ENCODE peak calls at places on chromosomes 13 and 19, in six cellular contexts. B, V, D, X, G and F are unnamed samples.

GRCh38 chr13:72782717-72783116 is 784 bp downstream of the PIBF1 start:
- DNase-seq in B (no peak), V (peak), D (peak), X (peak), G (peak), F (peak)

GRCh38 chr19:39104104-39104708 is 20.0 kb downstream of the ACP7 start:
- DNase-seq in B (no peak), V (no peak), D (no peak), X (no peak), G (no peak), F (no peak)

GRCh38 chr19:35511337-35511736 is 2.1 kb downstream of the DMKN start:
- DNase-seq in B (no peak), V (no peak), D (no peak), X (no peak), G (no peak), F (no peak)

GRCh38 chr13:113324336-113324882 is 27.4 kb downstream of the LAMP1 start:
- DNase-seq in B (no peak), V (no peak), D (no peak), X (no peak), G (no peak), F (no peak)

GRCh38 chr13:60410299-60410698 is 13.3 kb downstream of the TDRD3 start:
- DNase-seq in B (no peak), V (no peak), D (no peak), X (no peak), G (no peak), F (no peak)

GRCh38 chr13:94236876-94237275 is 242.6 kb downstream of the DCT start:
- DNase-seq in B (no peak), V (no peak), D (peak), X (no peak), G (no peak), F (peak)

GRCh38 chr13:32881074-32881791 is 135.0 kb upstream of the KL start:
- DNase-seq in B (peak), V (peak), D (peak), X (no peak), G (no peak), F (peak)

GRCh38 chr13:35489050-35489449 is 12.6 kb upstream of the MAB21L1 start:
- DNase-seq in B (no peak), V (no peak), D (no peak), X (no peak), G (no peak), F (no peak)

GRCh38 chr13:64855506-64855905 is 2374.6 kb downstream of the PCDH9 start:
- DNase-seq in B (no peak), V (no peak), D (peak), X (no peak), G (no peak), F (peak)

GRCh38 chr19:35901854-35902661 is at the start of gene HCST:
- DNase-seq in B (no peak), V (peak), D (peak), X (no peak), G (peak), F (peak)

GRCh38 chr13:75440100-75440499 is 41.9 kb downstream of the TBC1D4 start:
- DNase-seq in B (no peak), V (no peak), D (no peak), X (peak), G (no peak), F (no peak)

GRCh38 chr19:51712461-51713081 is 11.2 kb downstream of the HAS1 start:
- DNase-seq in B (no peak), V (peak), D (peak), X (no peak), G (peak), F (peak)

GRCh38 chr13:74070513-74070912 is 63.7 kb downstream of the KLF12 start:
- DNase-seq in B (no peak), V (no peak), D (no peak), X (no peak), G (no peak), F (no peak)

GRCh38 chr13:45492538-45492937 is 27.8 kb downstream of the COG3 start:
- DNase-seq in B (no peak), V (no peak), D (peak), X (no peak), G (no peak), F (peak)

GRCh38 chr19:5128251-5128931 is 159.5 kb downstream of the KDM4B start:
- DNase-seq in B (no peak), V (no peak), D (peak), X (no peak), G (no peak), F (peak)
- H3K4me3 ChIP-seq in B (no peak), V (no peak), D (no peak), X (no peak), G (no peak), F (no peak)

DNA sequence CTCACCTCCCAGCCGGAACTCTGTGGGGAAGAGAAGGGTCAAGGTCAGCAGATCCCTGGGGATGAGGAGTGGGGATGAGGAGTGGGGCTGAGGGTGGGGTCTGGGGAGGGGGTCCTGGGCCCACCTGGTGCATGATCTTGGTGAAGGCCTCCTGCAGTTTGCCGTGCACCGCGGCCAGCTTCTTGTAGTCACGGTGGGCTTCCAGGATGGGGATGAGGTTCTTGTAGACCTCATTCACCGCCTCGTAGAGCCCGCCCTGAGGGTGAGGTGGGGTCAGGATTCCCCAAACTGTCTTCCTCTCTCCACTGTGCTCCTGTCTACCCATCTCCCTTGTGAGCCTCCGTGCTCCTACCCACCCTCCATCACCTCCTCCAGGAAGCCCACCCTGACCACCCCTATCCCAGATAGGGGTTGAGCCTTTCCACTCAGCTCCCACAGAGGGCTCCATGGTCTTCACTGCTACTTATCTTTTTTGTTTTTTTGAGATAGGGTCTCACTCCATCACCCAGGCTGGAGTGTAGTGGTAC is 6.8 kb upstream of the KANK2 start:
- DNase-seq in B (no peak), V (no peak), D (no peak), X (no peak), G (no peak), F (no peak)
- TF ChIP-seq CTCF in B (no peak), V (no peak), D (no peak), X (no peak), G (peak), F (no peak)

GRCh38 chr19:57111329-57111644 is 8.5 kb upstream of the USP29 start:
- DNase-seq in B (no peak), V (no peak), D (no peak), X (no peak), G (no peak), F (no peak)

GRCh38 chr19:57106646-57107235 is 13.0 kb upstream of the USP29 start:
- DNase-seq in B (no peak), V (no peak), D (no peak), X (no peak), G (no peak), F (no peak)

GRCh38 chr19:57110592-57111328 is 9.0 kb upstream of the USP29 start:
- DNase-seq in B (no peak), V (no peak), D (no peak), X (no peak), G (peak), F (no peak)

GRCh38 chr19:57103573-57104277 is 16.1 kb upstream of the USP29 start:
- DNase-seq in B (no peak), V (peak), D (peak), X (peak), G (peak), F (peak)

GRCh38 chr19:57105976-57106610 is 13.7 kb upstream of the USP29 start:
- DNase-seq in B (no peak), V (no peak), D (no peak), X (no peak), G (no peak), F (no peak)
- H3K4me3 ChIP-seq in B (no peak), V (no peak), D (no peak), X (no peak), G (no peak), F (no peak)

GRCh38 chr19:18295034-18295451 is 13.6 kb upstream of the JUND start:
- DNase-seq in B (no peak), V (no peak), D (no peak), X (no peak), G (no peak), F (no peak)
- TF ChIP-seq CTCF in B (no peak), V (no peak), D (no peak), X (no peak), G (no peak), F (no peak)

DNA sequence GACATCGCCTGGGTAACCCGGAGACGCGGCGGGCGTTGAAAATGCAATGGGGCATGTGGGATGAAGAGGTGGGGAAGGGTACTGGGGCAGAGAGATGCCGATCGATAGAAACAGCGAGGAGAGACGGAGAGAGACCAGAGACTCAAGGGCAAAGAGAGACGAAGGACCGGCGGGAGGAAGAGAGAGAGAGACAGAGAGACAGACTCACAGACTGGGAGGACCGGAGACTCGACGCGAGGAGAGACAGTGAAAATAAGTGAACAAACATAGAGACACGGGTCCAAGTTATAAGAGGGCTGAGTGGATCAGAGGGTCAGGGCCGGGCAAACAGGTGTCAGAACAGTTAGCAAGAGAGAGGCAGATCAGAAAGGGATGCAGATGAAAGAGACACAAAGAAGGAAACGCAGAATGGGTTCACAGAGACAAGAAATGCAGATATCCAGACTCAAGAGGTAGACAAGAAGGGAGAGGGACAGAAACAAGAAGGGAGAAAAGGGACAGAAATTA is 576 bp upstream of the MZF1 start:
- DNase-seq in B (no peak), V (no peak), D (no peak), X (no peak), G (no peak), F (no peak)
- H3K4me3 ChIP-seq in B (peak), V (peak), D (peak), X (peak), G (peak), F (peak)

DNA sequence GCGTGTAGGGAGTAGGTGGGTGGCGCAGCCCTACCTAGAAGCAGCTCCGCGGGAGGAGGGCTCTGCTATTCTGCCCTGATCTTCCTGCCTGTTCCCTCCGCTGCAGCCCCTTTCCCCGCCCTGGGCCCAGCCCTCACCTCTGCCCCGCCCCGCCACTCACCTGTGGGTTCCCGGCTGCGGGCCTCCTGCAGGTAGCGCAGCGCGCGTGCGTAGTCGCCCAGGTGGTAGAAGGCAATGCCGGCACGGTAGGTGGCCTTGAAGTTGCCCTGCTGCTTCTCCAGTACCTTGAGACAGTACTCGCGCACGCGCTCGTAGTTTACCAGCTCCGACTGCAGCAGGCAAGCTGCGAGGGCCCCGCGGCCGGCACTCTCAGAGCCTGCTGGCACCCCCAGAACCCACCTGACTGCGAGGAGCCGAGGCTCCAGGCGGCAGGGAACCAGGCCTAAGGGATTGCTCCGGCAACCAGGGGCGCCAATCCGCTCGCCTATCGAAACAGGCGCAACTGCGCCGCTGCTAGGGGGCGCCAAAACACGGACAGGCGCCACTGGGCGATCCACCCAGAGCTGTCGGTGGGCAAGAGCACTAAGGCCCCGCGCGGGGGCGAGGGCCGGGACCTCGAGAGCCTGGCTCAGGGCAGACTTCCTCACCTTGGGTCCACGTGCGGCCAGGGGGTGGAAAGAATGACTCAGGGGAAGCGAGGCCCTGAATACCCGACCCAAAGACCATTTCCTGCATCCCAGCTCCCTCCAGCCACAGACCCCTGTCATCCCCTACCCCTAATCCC is 965 bp downstream of the TTC9B start:
- DNase-seq in B (no peak), V (peak), D (no peak), X (peak), G (peak), F (no peak)
- TF ChIP-seq CTCF in B (peak), V (peak), D (peak), X (peak), G (peak), F (peak)

GRCh38 chr19:1235625-1236538 is 1.9 kb downstream of the CBARP start:
- DNase-seq in B (no peak), V (no peak), D (no peak), X (no peak), G (no peak), F (peak)

GRCh38 chr19:1237027-1237659 is 662 bp downstream of the CBARP start:
- DNase-seq in B (no peak), V (no peak), D (no peak), X (no peak), G (no peak), F (no peak)

GRCh38 chr19:1234670-1235380 is 3.0 kb downstream of the CBARP start:
- DNase-seq in B (no peak), V (no peak), D (no peak), X (no peak), G (no peak), F (no peak)

GRCh38 chr19:1237754-1238372 is at the start of gene CBARP:
- DNase-seq in B (no peak), V (no peak), D (peak), X (no peak), G (no peak), F (no peak)

GRCh38 chr19:1236566-1236965 is 1.2 kb downstream of the CBARP start:
- DNase-seq in B (no peak), V (no peak), D (no peak), X (no peak), G (no peak), F (no peak)
- H3K4me3 ChIP-seq in B (peak), V (peak), D (peak), X (no peak), G (no peak), F (peak)

DNA sequence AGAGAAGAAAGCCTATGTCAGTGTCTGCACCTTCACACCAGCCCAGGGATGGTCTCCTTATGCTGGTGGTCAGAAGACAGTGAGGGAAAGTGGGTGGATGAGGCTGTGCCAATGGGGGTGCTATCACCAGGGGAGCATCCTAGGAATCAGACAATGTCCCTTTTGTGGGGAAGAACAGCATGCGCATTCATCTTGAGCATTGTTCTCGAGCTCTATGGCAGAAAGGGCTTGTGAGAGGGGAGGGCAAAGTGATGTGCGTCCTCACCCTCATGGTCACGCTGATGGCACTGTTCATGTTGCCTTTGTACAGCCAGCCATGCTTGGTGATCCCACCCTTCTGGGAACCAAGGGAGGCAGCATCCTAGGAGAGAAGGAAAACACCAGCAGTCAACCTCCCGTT is 56.1 kb downstream of the DOCK9 start:
- DNase-seq in B (no peak), V (no peak), D (no peak), X (no peak), G (no peak), F (no peak)
- TF ChIP-seq CTCF in B (no peak), V (no peak), D (no peak), X (no peak), G (no peak), F (no peak)